ENCODE peak calls at places on chromosomes 5 and 9, in nine cellular contexts. R, X, A, G, F, S, L, W and D are unnamed samples.

GRCh38 chr5:154302181-154302580 is 111.6 kb downstream of the GALNT10 start:
- DNase-seq in R (no peak), X (no peak), A (no peak), G (no peak), F (no peak), S (no peak), L (no peak), W (no peak), D (peak)

GRCh38 chr9:108163321-108164005 is 673.9 kb upstream of the KLF4 start:
- DNase-seq in R (no peak), X (no peak), A (peak), G (no peak), F (no peak), S (no peak), L (no peak), W (no peak), D (no peak)

GRCh38 chr9:35102465-35102768 is 514 bp downstream of the STOML2 start:
- DNase-seq in R (no peak), X (no peak), A (peak), G (no peak), F (no peak), S (no peak), L (peak), W (no peak), D (no peak)

GRCh38 chr9:87140605-87141109 is 193.4 kb upstream of the GAS1 start:
- DNase-seq in R (no peak), X (peak), A (no peak), G (no peak), F (no peak), S (no peak), L (no peak), W (no peak), D (no peak)

GRCh38 chr5:177524941-177525655 is 8.3 kb upstream of the DDX41 start:
- DNase-seq in R (no peak), X (no peak), A (no peak), G (no peak), F (no peak), S (no peak), L (no peak), W (no peak), D (no peak)

GRCh38 chr9:112352209-112352608 is 18.8 kb upstream of the PTBP3 start:
- DNase-seq in R (no peak), X (no peak), A (no peak), G (no peak), F (no peak), S (no peak), L (no peak), W (no peak), D (no peak)

GRCh38 chr9:134681061-134681661 is 39.6 kb downstream of the COL5A1 start:
- DNase-seq in R (no peak), X (no peak), A (peak), G (no peak), F (no peak), S (no peak), L (peak), W (no peak), D (no peak)

GRCh38 chr9:110571801-110572490 is 7.6 kb downstream of the SVEP1 start:
- DNase-seq in R (no peak), X (no peak), A (no peak), G (no peak), F (no peak), S (no peak), L (peak), W (no peak), D (no peak)

GRCh38 chr9:114312513-114312875 is 10.4 kb upstream of the ORM1 start:
- DNase-seq in R (no peak), X (no peak), A (no peak), G (no peak), F (no peak), S (no peak), L (no peak), W (no peak), D (no peak)

GRCh38 chr5:65809817-65810531 is 88.0 kb downstream of the NLN start:
- DNase-seq in R (no peak), X (no peak), A (peak), G (no peak), F (peak), S (no peak), L (peak), W (no peak), D (peak)

GRCh38 chr5:142551242-142552067 is 134.4 kb downstream of the FGF1 start:
- DNase-seq in R (no peak), X (no peak), A (peak), G (no peak), F (no peak), S (no peak), L (peak), W (no peak), D (no peak)

GRCh38 chr5:1514027-1514818 is 9.5 kb downstream of the LPCAT1 start:
- DNase-seq in R (peak), X (no peak), A (no peak), G (no peak), F (no peak), S (no peak), L (no peak), W (no peak), D (no peak)

GRCh38 chr5:39447059-39447458 is 22.3 kb upstream of the DAB2 start:
- DNase-seq in R (no peak), X (no peak), A (no peak), G (no peak), F (no peak), S (no peak), L (no peak), W (no peak), D (no peak)

GRCh38 chr9:120857481-120857880 is 14.8 kb upstream of the PSMD5 start:
- DNase-seq in R (no peak), X (no peak), A (no peak), G (no peak), F (no peak), S (no peak), L (no peak), W (no peak), D (no peak)

GRCh38 chr5:149073217-149073616 is 10.4 kb upstream of the SH3TC2 start:
- DNase-seq in R (no peak), X (no peak), A (peak), G (no peak), F (no peak), S (no peak), L (no peak), W (no peak), D (no peak)

GRCh38 chr9:110089681-110090370 is 118.1 kb downstream of the C9orf152 start:
- DNase-seq in R (no peak), X (no peak), A (peak), G (no peak), F (no peak), S (no peak), L (no peak), W (no peak), D (no peak)